ENCODE peak calls at places on chromosomes 16 and 17, in eight cellular contexts. One of them, this sample, is unnamed. For H3K4me1, the result is how much of the 10 kb centered on the place peaks cover.

GRCh38 chr16:88781140-88782077 is 3.6 kb downstream of the PIEZO1 start:
- DNase-seq in thyroid gland: no peak
- DNase-seq in heart right ventricle: no peak
- DNase-seq in mucosa of descending colon: peak
- DNase-seq in psoas muscle: peak
- DNase-seq in lower lobe of right lung: peak
- DNase-seq in tibial nerve: no peak
- DNase-seq in testis: no peak
- DNase-seq in this sample: no peak

GRCh38 chr16:84672276-84673202 is 24.2 kb downstream of the KLHL36 start:
- DNase-seq in thyroid gland: peak
- DNase-seq in heart right ventricle: peak
- DNase-seq in mucosa of descending colon: peak
- DNase-seq in psoas muscle: peak
- DNase-seq in lower lobe of right lung: peak
- DNase-seq in tibial nerve: peak
- DNase-seq in testis: peak
- DNase-seq in this sample: peak

GRCh38 chr17:17408236-17408794 is 68.5 kb upstream of the MED9 start:
- DNase-seq in thyroid gland: no peak
- DNase-seq in heart right ventricle: no peak
- DNase-seq in mucosa of descending colon: no peak
- DNase-seq in psoas muscle: peak
- DNase-seq in lower lobe of right lung: no peak
- DNase-seq in tibial nerve: no peak
- DNase-seq in testis: no peak
- DNase-seq in this sample: no peak

GRCh38 chr17:48027322-48027981 is 10.1 kb downstream of the COPZ2 start:
- DNase-seq in thyroid gland: no peak
- DNase-seq in heart right ventricle: no peak
- DNase-seq in mucosa of descending colon: peak
- DNase-seq in psoas muscle: no peak
- DNase-seq in lower lobe of right lung: no peak
- DNase-seq in tibial nerve: no peak
- DNase-seq in testis: no peak
- DNase-seq in this sample: no peak

GRCh38 chr16:89049484-89050118 is 44.1 kb upstream of the ACSF3 start:
- DNase-seq in thyroid gland: no peak
- DNase-seq in heart right ventricle: no peak
- DNase-seq in mucosa of descending colon: peak
- DNase-seq in psoas muscle: peak
- DNase-seq in lower lobe of right lung: peak
- DNase-seq in tibial nerve: no peak
- DNase-seq in testis: no peak
- DNase-seq in this sample: peak

GRCh38 chr17:38730526-38731379 is 612 bp downstream of the CISD3 start:
- DNase-seq in thyroid gland: peak
- DNase-seq in heart right ventricle: peak
- DNase-seq in mucosa of descending colon: peak
- DNase-seq in psoas muscle: peak
- DNase-seq in lower lobe of right lung: peak
- DNase-seq in tibial nerve: peak
- DNase-seq in testis: peak
- DNase-seq in this sample: peak

GRCh38 chr17:63421681-63422645 is 24.1 kb downstream of the CYB561 start:
- DNase-seq in thyroid gland: no peak
- DNase-seq in heart right ventricle: no peak
- DNase-seq in mucosa of descending colon: no peak
- DNase-seq in psoas muscle: no peak
- DNase-seq in lower lobe of right lung: no peak
- DNase-seq in tibial nerve: no peak
- DNase-seq in testis: peak
- DNase-seq in this sample: no peak

GRCh38 chr17:57918017-57918895 is 37.0 kb downstream of the CUEDC1 start:
- DNase-seq in thyroid gland: no peak
- DNase-seq in heart right ventricle: no peak
- DNase-seq in mucosa of descending colon: no peak
- DNase-seq in psoas muscle: no peak
- DNase-seq in lower lobe of right lung: no peak
- DNase-seq in tibial nerve: no peak
- DNase-seq in testis: no peak
- DNase-seq in this sample: no peak

GRCh38 chr16:31072540-31073072 is 1.4 kb downstream of the ZNF668 start:
- DNase-seq in thyroid gland: no peak
- DNase-seq in heart right ventricle: no peak
- DNase-seq in mucosa of descending colon: no peak
- DNase-seq in psoas muscle: peak
- DNase-seq in lower lobe of right lung: no peak
- DNase-seq in tibial nerve: no peak
- DNase-seq in testis: no peak
- DNase-seq in this sample: no peak

GRCh38 chr17:6548034-6548433 is 8.3 kb downstream of the PITPNM3 start:
- DNase-seq in thyroid gland: no peak
- DNase-seq in heart right ventricle: no peak
- DNase-seq in mucosa of descending colon: no peak
- DNase-seq in psoas muscle: peak
- DNase-seq in lower lobe of right lung: no peak
- DNase-seq in tibial nerve: no peak
- DNase-seq in testis: no peak
- DNase-seq in this sample: no peak

GRCh38 chr16:75789237-75789636 is 62.9 kb upstream of the CPHXL start:
- DNase-seq in thyroid gland: no peak
- DNase-seq in heart right ventricle: peak
- DNase-seq in mucosa of descending colon: no peak
- DNase-seq in psoas muscle: no peak
- DNase-seq in lower lobe of right lung: no peak
- DNase-seq in tibial nerve: no peak
- DNase-seq in testis: no peak
- DNase-seq in this sample: no peak

GRCh38 chr16:14280541-14280940 is 209.4 kb downstream of the MRTFB start:
- DNase-seq in thyroid gland: no peak
- DNase-seq in heart right ventricle: no peak
- DNase-seq in mucosa of descending colon: no peak
- DNase-seq in psoas muscle: no peak
- DNase-seq in lower lobe of right lung: no peak
- DNase-seq in tibial nerve: no peak
- DNase-seq in testis: no peak
- DNase-seq in this sample: no peak

GRCh38 chr16:57264950-57265371 is 19.5 kb downstream of the PLLP start:
- DNase-seq in thyroid gland: peak
- DNase-seq in heart right ventricle: no peak
- DNase-seq in mucosa of descending colon: peak
- DNase-seq in psoas muscle: peak
- DNase-seq in lower lobe of right lung: peak
- DNase-seq in tibial nerve: no peak
- DNase-seq in testis: no peak
- DNase-seq in this sample: peak

GRCh38 chr17:69575346-69575761 is 160.9 kb downstream of the MAP2K6 start:
- DNase-seq in thyroid gland: peak
- DNase-seq in heart right ventricle: peak
- DNase-seq in mucosa of descending colon: no peak
- DNase-seq in psoas muscle: no peak
- DNase-seq in lower lobe of right lung: no peak
- DNase-seq in tibial nerve: no peak
- DNase-seq in testis: no peak
- DNase-seq in this sample: no peak

GRCh38 chr17:28959471-28959871 is 8.2 kb upstream of the PHF12 start:
- DNase-seq in thyroid gland: no peak
- DNase-seq in heart right ventricle: no peak
- DNase-seq in mucosa of descending colon: no peak
- DNase-seq in psoas muscle: no peak
- DNase-seq in lower lobe of right lung: no peak
- DNase-seq in tibial nerve: no peak
- DNase-seq in testis: no peak
- DNase-seq in this sample: no peak

GRCh38 chr17:29710891-29711418 is 88.2 kb upstream of the CORO6 start:
- DNase-seq in thyroid gland: no peak
- DNase-seq in heart right ventricle: no peak
- DNase-seq in mucosa of descending colon: no peak
- DNase-seq in psoas muscle: no peak
- DNase-seq in lower lobe of right lung: no peak
- DNase-seq in tibial nerve: no peak
- DNase-seq in testis: no peak
- DNase-seq in this sample: no peak

GRCh38 chr17:4747847-4748246 is 8.1 kb upstream of the CXCL16 start:
- DNase-seq in thyroid gland: no peak
- DNase-seq in heart right ventricle: no peak
- DNase-seq in mucosa of descending colon: no peak
- DNase-seq in psoas muscle: no peak
- DNase-seq in lower lobe of right lung: peak
- DNase-seq in tibial nerve: no peak
- DNase-seq in testis: no peak
- DNase-seq in this sample: peak

GRCh38 chr17:4066210-4066609 is 76.6 kb downstream of the ZZEF1 start:
- DNase-seq in thyroid gland: no peak
- DNase-seq in heart right ventricle: no peak
- DNase-seq in mucosa of descending colon: no peak
- DNase-seq in psoas muscle: no peak
- DNase-seq in lower lobe of right lung: no peak
- DNase-seq in tibial nerve: no peak
- DNase-seq in testis: no peak
- DNase-seq in this sample: no peak

GRCh38 chr16:81001330-81001729 is 5.4 kb downstream of the CMC2 start:
- DNase-seq in thyroid gland: no peak
- DNase-seq in heart right ventricle: no peak
- DNase-seq in mucosa of descending colon: no peak
- DNase-seq in psoas muscle: no peak
- DNase-seq in lower lobe of right lung: no peak
- DNase-seq in tibial nerve: no peak
- DNase-seq in testis: no peak
- DNase-seq in this sample: no peak

GRCh38 chr16:57422026-57422944 is 17.7 kb downstream of the CCL17 start:
- DNase-seq in thyroid gland: peak
- DNase-seq in heart right ventricle: peak
- DNase-seq in mucosa of descending colon: no peak
- DNase-seq in psoas muscle: no peak
- DNase-seq in lower lobe of right lung: no peak
- DNase-seq in tibial nerve: peak
- DNase-seq in testis: peak
- DNase-seq in this sample: no peak

GRCh38 chr16:55666012-55666411 is 10.2 kb downstream of the SLC6A2 start:
- DNase-seq in thyroid gland: no peak
- DNase-seq in heart right ventricle: no peak
- DNase-seq in mucosa of descending colon: no peak
- DNase-seq in psoas muscle: no peak
- DNase-seq in lower lobe of right lung: no peak
- DNase-seq in tibial nerve: no peak
- DNase-seq in testis: no peak
- DNase-seq in this sample: no peak
- H3K4me1 ChIP-seq in thyroid gland: under half
- H3K4me1 ChIP-seq in heart right ventricle: under half
- H3K4me1 ChIP-seq in mucosa of descending colon: under half
- H3K4me1 ChIP-seq in psoas muscle: under half
- H3K4me1 ChIP-seq in lower lobe of right lung: under half
- H3K4me1 ChIP-seq in tibial nerve: under half
- H3K4me1 ChIP-seq in testis: under half
- H3K4me1 ChIP-seq in this sample: under half

DNA sequence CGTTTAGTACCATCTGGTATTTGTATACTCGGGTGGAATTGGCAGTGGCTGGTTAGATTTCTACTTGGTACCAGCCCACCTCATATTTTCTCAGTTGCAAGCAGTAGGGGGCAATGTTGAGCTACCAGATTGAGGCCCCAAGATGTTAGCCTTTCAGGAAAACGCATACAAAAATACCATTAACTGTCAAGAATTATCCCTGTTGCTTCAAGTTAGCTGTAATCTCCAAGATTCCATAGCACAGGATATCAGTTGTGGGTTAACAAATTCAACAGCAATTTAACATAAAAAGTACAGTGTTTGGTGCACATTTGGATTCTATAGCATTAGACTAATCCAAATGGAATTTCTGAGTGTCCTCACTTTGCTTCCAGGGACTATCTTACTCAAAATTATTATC is 188.2 kb downstream of the FTO start:
- DNase-seq in thyroid gland: peak
- DNase-seq in heart right ventricle: peak
- DNase-seq in mucosa of descending colon: no peak
- DNase-seq in psoas muscle: no peak
- DNase-seq in lower lobe of right lung: no peak
- DNase-seq in tibial nerve: no peak
- DNase-seq in testis: peak
- DNase-seq in this sample: no peak
- TF ChIP-seq CTCF in thyroid gland: peak
- TF ChIP-seq CTCF in heart right ventricle: peak
- TF ChIP-seq CTCF in mucosa of descending colon: peak
- TF ChIP-seq CTCF in psoas muscle: peak
- TF ChIP-seq CTCF in lower lobe of right lung: peak
- TF ChIP-seq CTCF in tibial nerve: peak
- TF ChIP-seq CTCF in testis: peak
- TF ChIP-seq CTCF in this sample: peak

DNA sequence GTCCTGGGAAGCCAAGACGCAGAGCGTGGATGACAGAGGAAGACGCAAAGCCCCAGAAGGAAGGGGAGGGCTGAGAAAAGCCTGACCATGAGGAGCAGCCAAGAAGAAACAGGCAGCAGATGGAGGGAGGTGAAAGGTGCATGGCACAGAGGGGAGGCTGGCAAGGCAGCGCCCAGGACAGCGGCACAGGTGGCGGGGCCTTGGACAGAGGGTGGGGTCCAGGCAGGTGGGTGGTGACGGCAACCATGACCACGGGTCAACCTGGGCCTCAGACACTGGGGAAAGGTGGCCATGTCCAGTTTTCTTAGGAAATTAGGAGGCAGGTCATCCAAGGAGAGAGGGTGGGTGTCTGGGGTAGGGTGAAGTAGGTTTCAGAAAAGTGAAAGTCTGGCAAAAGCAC is 17.0 kb downstream of the ARHGAP17 start:
- DNase-seq in thyroid gland: no peak
- DNase-seq in heart right ventricle: no peak
- DNase-seq in mucosa of descending colon: no peak
- DNase-seq in psoas muscle: no peak
- DNase-seq in lower lobe of right lung: no peak
- DNase-seq in tibial nerve: no peak
- DNase-seq in testis: no peak
- DNase-seq in this sample: no peak
- H3K4me1 ChIP-seq in thyroid gland: under half
- H3K4me1 ChIP-seq in heart right ventricle: half or more
- H3K4me1 ChIP-seq in mucosa of descending colon: half or more
- H3K4me1 ChIP-seq in psoas muscle: half or more
- H3K4me1 ChIP-seq in lower lobe of right lung: half or more
- H3K4me1 ChIP-seq in tibial nerve: under half
- H3K4me1 ChIP-seq in testis: under half
- H3K4me1 ChIP-seq in this sample: under half

DNA sequence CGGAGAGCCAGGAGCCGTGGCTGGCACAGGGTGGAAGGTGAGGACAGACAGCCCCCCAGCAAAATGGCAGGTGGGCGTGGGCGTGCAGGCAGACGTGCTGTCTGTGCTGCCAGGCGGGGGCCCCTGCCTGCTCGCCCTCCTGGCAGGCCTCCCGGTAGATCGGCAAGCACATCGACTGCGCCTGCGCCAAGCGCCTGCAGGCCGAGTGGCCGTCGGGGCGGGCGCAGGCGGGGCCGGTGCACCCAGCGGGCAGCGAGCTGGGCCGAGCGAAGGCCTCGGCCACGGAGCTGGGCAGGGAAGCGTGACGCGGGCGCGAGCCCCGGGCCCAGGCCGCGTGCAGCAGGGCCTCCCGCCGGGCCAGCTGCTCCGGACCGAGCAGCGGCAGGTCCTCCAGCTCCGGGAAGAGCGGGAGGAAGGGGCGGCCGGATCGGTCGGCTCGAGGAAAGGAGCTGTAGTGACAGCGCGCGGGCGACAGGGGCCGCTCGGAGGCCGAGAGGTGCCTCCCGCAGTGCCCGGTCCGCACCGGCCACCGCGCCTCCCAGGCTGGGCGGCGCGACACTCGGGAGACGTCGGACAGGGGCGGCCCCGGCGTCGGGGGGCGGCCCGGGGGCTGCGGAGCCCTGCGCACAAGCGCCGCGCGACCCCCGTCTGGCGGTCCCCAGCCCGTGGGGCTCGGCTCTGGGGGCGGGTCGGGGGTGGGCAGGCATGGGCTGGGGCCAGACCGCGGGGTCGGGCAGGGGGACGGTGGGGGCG is 16.9 kb downstream of the GRIN2C start:
- DNase-seq in thyroid gland: peak
- DNase-seq in heart right ventricle: peak
- DNase-seq in mucosa of descending colon: peak
- DNase-seq in psoas muscle: peak
- DNase-seq in lower lobe of right lung: peak
- DNase-seq in tibial nerve: peak
- DNase-seq in testis: peak
- DNase-seq in this sample: peak
- TF ChIP-seq CTCF in thyroid gland: no peak
- TF ChIP-seq CTCF in heart right ventricle: peak
- TF ChIP-seq CTCF in mucosa of descending colon: peak
- TF ChIP-seq CTCF in psoas muscle: peak
- TF ChIP-seq CTCF in lower lobe of right lung: peak
- TF ChIP-seq CTCF in tibial nerve: peak
- TF ChIP-seq CTCF in testis: peak
- TF ChIP-seq CTCF in this sample: peak

This sample was measured in kidney.